ENCODE peak calls at places on chromosomes 4 and X, in four cellular contexts. I, W, L and M are unnamed samples.

GRCh38 chr4:52550186-52550585 is 108.9 kb downstream of the USP46 start:
- DNase-seq in I (no peak), W (no peak), L (no peak), M (no peak)

GRCh38 chr4:74635490-74636123 is 158.7 kb downstream of the BTC start:
- DNase-seq in W (no peak), I (no peak), L (no peak), M (no peak)

GRCh38 chr4:48491514-48492176 is 1.6 kb downstream of the ZAR1 start:
- DNase-seq in L (no peak), I (no peak), W (no peak), M (no peak)

GRCh38 chr4:10694151-10694825 is 9.7 kb upstream of the CLNK start:
- DNase-seq in W (no peak), L (no peak), I (no peak), M (no peak)

GRCh38 chr4:117983541-117984451 is 50.5 kb upstream of the NDST3 start:
- DNase-seq in I (peak; percentile 39), W (no peak), L (no peak), M (no peak)

GRCh38 chr4:1194028-1194900 is 21.9 kb upstream of the SPON2 start:
- DNase-seq in I (peak; percentile 40), W (peak; percentile 0), L (peak; percentile 94), M (no peak)

GRCh38 chr4:189049682-189050081 is 891.0 kb upstream of the FRG1 start:
- DNase-seq in I (no peak), W (no peak), L (no peak), M (no peak)

GRCh38 chrX:145620666-145621065 is 197.0 kb upstream of the SLITRK2 start:
- DNase-seq in W (no peak), L (no peak), I (no peak), M (no peak)

GRCh38 chrX:6678313-6678712 is 143.4 kb upstream of the VCX3A start:
- DNase-seq in L (no peak), W (no peak), I (no peak), M (no peak)